ENCODE peak calls at places on chromosomes 5 and 9, in four cellular contexts. M is GM10248; Q is activated T-helper 1 cell treated with anti-CD3 and anti-CD28 coated beads, Interleukin-12 subunit alpha, Interleukin-12 subunit beta, Interleukin-2, Interleukin-4 antibody, amounts not matched to agents 30 ng/mL and 10 ng/mL and 1 ng/mL, durations not matched to agents 14 hours and 24 hours and 36 hours; V is erythroblast. K is an unnamed sample.

GRCh38 chr5:96067902-96068614 is 106.4 kb upstream of the ELL2 start:
- DNase-seq in M (no peak), Q (no peak), V (no peak), K (peak)

GRCh38 chr5:140821375-140822280 is at the start of gene PCDHA5:
- DNase-seq in M (no peak), Q (no peak), V (peak), K (no peak)

GRCh38 chr9:123851851-123852250 is 78.1 kb downstream of the DENND1A start:
- DNase-seq in M (no peak), Q (no peak), V (no peak), K (no peak)

GRCh38 chr5:93189707-93190120 is 391.3 kb downstream of the NR2F1-AS1 start:
- DNase-seq in M (no peak), Q (no peak), V (no peak), K (peak)

GRCh38 chr5:157116483-157116954 is 7.7 kb upstream of the HAVCR2 start:
- DNase-seq in M (peak), Q (no peak), V (peak), K (no peak)

GRCh38 chr5:110854200-110854599 is 115.4 kb downstream of the SLC25A46 start:
- DNase-seq in M (no peak), Q (no peak), V (no peak), K (no peak)

GRCh38 chr9:121976751-121977150 is 116.4 kb downstream of the TTLL11 start:
- DNase-seq in M (no peak), Q (no peak), V (no peak), K (peak)

GRCh38 chr5:126594676-126595485 is at the start of gene ALDH7A1:
- DNase-seq in M (peak), Q (no peak), V (peak), K (peak)

GRCh38 chr9:106718996-106719395 is 144.0 kb upstream of the ZNF462 start:
- DNase-seq in M (no peak), Q (no peak), V (no peak), K (no peak)